ENCODE peak calls at places on chromosomes 3 and 15, in seven cellular contexts. R, I, M, S, A, G and X are unnamed samples.

GRCh38 chr3:133077688-133078087 is 39.5 kb downstream of the TMEM108 start:
- DNase-seq in S (no peak), I (no peak), R (no peak), A (no peak), M (no peak), G (no peak), X (no peak)

GRCh38 chr3:33047842-33048834 is 48.8 kb downstream of the GLB1 start:
- DNase-seq in G (no peak), A (peak), I (no peak), M (no peak), R (no peak), S (no peak), X (no peak)

GRCh38 chr3:74349035-74349434 is 265.4 kb downstream of the CNTN3 start:
- DNase-seq in S (no peak), G (no peak), R (no peak), M (no peak), A (no peak), I (no peak), X (no peak)

GRCh38 chr3:53236112-53236841 is 19.5 kb downstream of the TKT start:
- DNase-seq in M (no peak), I (peak), A (no peak), G (no peak), R (no peak), S (no peak), X (peak)

GRCh38 chr15:91866971-91867372 is 13.5 kb downstream of the SLCO3A1 start:
- DNase-seq in I (no peak), M (peak), R (no peak), S (no peak), G (no peak), A (no peak), X (no peak)

GRCh38 chr3:36416660-36417059 is 36.4 kb downstream of the STAC start:
- DNase-seq in S (no peak), I (no peak), G (no peak), A (no peak), M (no peak), R (no peak), X (no peak)

GRCh38 chr3:100486808-100487207 is 5.6 kb upstream of the TMEM45A start:
- DNase-seq in G (no peak), M (no peak), S (no peak), I (no peak), A (no peak), R (no peak), X (no peak)

GRCh38 chr3:71247221-71247947 is 336.1 kb downstream of the FOXP1 start:
- DNase-seq in R (no peak), I (no peak), S (peak), G (peak), M (no peak), A (no peak), X (no peak)

GRCh38 chr3:128424508-128425069 is 42.1 kb downstream of the DNAJB8 start:
- DNase-seq in A (no peak), I (no peak), S (no peak), M (no peak), G (no peak), R (no peak), X (no peak)

GRCh38 chr3:123778525-123778924 is 105.6 kb downstream of the MYLK start:
- DNase-seq in I (no peak), S (no peak), G (no peak), R (no peak), A (no peak), M (no peak), X (no peak)

GRCh38 chr15:48425051-48425450 is 93.8 kb downstream of the DUT start:
- DNase-seq in A (no peak), S (no peak), R (no peak), M (no peak), I (no peak), G (no peak), X (no peak)

GRCh38 chr3:45832691-45833090 is 9.2 kb downstream of the LZTFL1 start:
- DNase-seq in A (peak), M (no peak), I (no peak), S (no peak), R (no peak), G (no peak), X (no peak)

GRCh38 chr3:46763178-46763577 is 45.5 kb upstream of the PRSS50 start:
- DNase-seq in G (no peak), M (no peak), I (no peak), S (no peak), R (no peak), A (no peak), X (no peak)

GRCh38 chr15:71275098-71275497 is 159.8 kb downstream of the THSD4 start:
- DNase-seq in M (no peak), S (no peak), G (no peak), A (no peak), I (no peak), R (no peak), X (no peak)

GRCh38 chr3:178405456-178405970 is 130.7 kb upstream of the KCNMB2 start:
- DNase-seq in M (no peak), I (no peak), A (no peak), G (no peak), S (no peak), R (no peak), X (no peak)

GRCh38 chr3:58177747-58178527 is 32.8 kb downstream of the DNASE1L3 start:
- DNase-seq in A (peak), M (no peak), G (peak), R (peak), I (peak), S (peak), X (peak)

GRCh38 chr3:162769559-162769958 is 1273.0 kb downstream of the OTOL1 start:
- DNase-seq in S (no peak), I (no peak), A (no peak), R (no peak), G (no peak), M (no peak), X (no peak)

GRCh38 chr3:143973352-143974021 is 1.9 kb downstream of the DIPK2A start:
- DNase-seq in M (peak), I (peak), R (no peak), S (no peak), G (no peak), A (no peak), X (peak)

GRCh38 chr3:96779810-96780209 is 34.6 kb upstream of the EPHA6 start:
- DNase-seq in M (no peak), I (no peak), G (no peak), A (no peak), S (no peak), R (no peak), X (no peak)

GRCh38 chr3:193686665-193687506 is 93.9 kb downstream of the OPA1 start:
- DNase-seq in M (no peak), R (no peak), S (no peak), A (no peak), G (no peak), I (no peak), X (no peak)

GRCh38 chr15:34719883-34720148 is 35.0 kb downstream of the GJD2 start:
- DNase-seq in A (no peak), G (no peak), M (no peak), I (no peak), R (no peak), S (no peak), X (no peak)

GRCh38 chr3:45553469-45553974 is 41.0 kb upstream of the LIMD1 start:
- DNase-seq in R (no peak), I (peak), A (no peak), M (no peak), S (no peak), G (no peak), X (peak)

GRCh38 chr3:133089906-133090305 is 51.7 kb downstream of the TMEM108 start:
- DNase-seq in S (no peak), R (no peak), M (no peak), I (no peak), G (no peak), A (no peak), X (no peak)

GRCh38 chr3:107637416-107638182 is 114.8 kb downstream of the BBX start:
- DNase-seq in M (no peak), I (no peak), G (no peak), R (no peak), S (no peak), A (no peak), X (no peak)

GRCh38 chr3:197224034-197224444 is 74.4 kb downstream of the DLG1 start:
- DNase-seq in S (no peak), A (peak), I (no peak), M (peak), G (no peak), R (no peak), X (no peak)

GRCh38 chr3:120062474-120062873 is 31.8 kb downstream of the GSK3B start:
- DNase-seq in R (no peak), S (no peak), G (no peak), A (no peak), M (no peak), I (no peak), X (no peak)